ENCODE peak calls at places on chromosome 3, in five cellular contexts. D is K562, W is cardiac muscle cell, N is SK-N-SH, U is psoas muscle. X is an unnamed sample. For H3K4me1, the result is how much of the 10 kb centered on the place peaks cover.

GRCh38 chr3:196619213-196619612 is 20.3 kb upstream of the NRROS start:
- DNase-seq in D (no peak), W (peak), N (no peak), U (no peak), X (no peak)

GRCh38 chr3:153339065-153339464 is 177.0 kb downstream of the RAP2B start:
- DNase-seq in D (no peak), W (no peak), N (no peak), U (no peak), X (no peak)

GRCh38 chr3:44954962-44955361 is 21.0 kb downstream of the ZDHHC3 start:
- DNase-seq in D (peak), W (no peak), N (no peak), U (no peak), X (no peak)

GRCh38 chr3:159216295-159216694 is 414.4 kb downstream of the MFSD1 start:
- DNase-seq in D (no peak), W (no peak), N (peak), U (no peak), X (no peak)

GRCh38 chr3:26712211-26713026 is 89.8 kb downstream of the LRRC3B start:
- DNase-seq in D (peak), W (peak), N (peak), U (no peak), X (peak)

GRCh38 chr3:194395201-194395600 is 3.9 kb downstream of the GP5 start:
- DNase-seq in D (peak), W (no peak), N (no peak), U (no peak), X (no peak)

GRCh38 chr3:105385868-105386508 is 19.3 kb downstream of the ALCAM start:
- DNase-seq in D (no peak), W (no peak), N (no peak), U (no peak), X (no peak)

GRCh38 chr3:163745204-163745603 is 1333.1 kb downstream of the SI start:
- DNase-seq in D (no peak), W (no peak), N (no peak), U (no peak), X (no peak)

GRCh38 chr3:196646736-196647216 is 7.3 kb downstream of the NRROS start:
- DNase-seq in D (no peak), W (no peak), N (no peak), U (no peak), X (no peak)

GRCh38 chr3:63955830-63956545 is 43.8 kb upstream of the SCAANT1 start:
- DNase-seq in D (no peak), W (no peak), N (no peak), U (no peak), X (no peak)

GRCh38 chr3:61371123-61371522 is 119.9 kb upstream of the FHIT start:
- DNase-seq in D (peak), W (peak), N (peak), U (no peak), X (peak)

GRCh38 chr3:22288756-22289155 is 537.7 kb upstream of the ZNF385D start:
- DNase-seq in D (no peak), W (no peak), N (no peak), U (no peak), X (no peak)

GRCh38 chr3:43055806-43056770 is 49.8 kb downstream of the POMGNT2 start:
- DNase-seq in D (no peak), W (no peak), N (no peak), U (no peak), X (no peak)

GRCh38 chr3:159837725-159838124 is 150.9 kb upstream of the IL12A start:
- DNase-seq in D (no peak), W (no peak), N (no peak), U (no peak), X (no peak)

GRCh38 chr3:61669676-61670299 is 108.4 kb downstream of the PTPRG start:
- DNase-seq in D (no peak), W (no peak), N (no peak), U (peak), X (no peak)

DNA sequence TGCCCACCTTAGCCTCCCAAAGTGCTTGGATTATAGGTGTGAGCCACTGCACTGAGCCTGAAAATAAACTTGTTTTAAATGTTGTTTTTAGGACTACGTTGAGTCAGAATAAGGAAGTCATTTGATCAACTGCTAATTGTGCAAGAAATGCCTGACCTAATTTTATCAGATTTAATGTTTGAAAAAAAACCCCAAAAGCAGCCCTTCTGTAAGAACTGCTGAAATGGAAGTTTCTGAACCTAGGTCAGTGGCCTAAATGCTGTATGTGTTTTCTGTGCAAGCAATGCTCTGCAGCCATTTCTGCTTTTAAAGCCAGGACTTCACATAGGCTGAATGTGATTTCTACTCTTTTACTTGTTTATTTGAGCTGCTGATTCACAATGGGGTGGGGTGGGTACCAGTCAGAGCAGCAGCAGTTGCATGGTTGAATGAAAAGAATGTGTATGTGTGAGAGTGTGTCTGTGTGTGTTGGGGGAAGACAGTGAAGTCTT is 6.6 kb downstream of the GPX1 start:
- DNase-seq in D (no peak), W (no peak), N (no peak), U (no peak), X (no peak)
- H3K4me1 ChIP-seq in D (under half), W (under half), N (under half), U (under half), X (under half)

DNA sequence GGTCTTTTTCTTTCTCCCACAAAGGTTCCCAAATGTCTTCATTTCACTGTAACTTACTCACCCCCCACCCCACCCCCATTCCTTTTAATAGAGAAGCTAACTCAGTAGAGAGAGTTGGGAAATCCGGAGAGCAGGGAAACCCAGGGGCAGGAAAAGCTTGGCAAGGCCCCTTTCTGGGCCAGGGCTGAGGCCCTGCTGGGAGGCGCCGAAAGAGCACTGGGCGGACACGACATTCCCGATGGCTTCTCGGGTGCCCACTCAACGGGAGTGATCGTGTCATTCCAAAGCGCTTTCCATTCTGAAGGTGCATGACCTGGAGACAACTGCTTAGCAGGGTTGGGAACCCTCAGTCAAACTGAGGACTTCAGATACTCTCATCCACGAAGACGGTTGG is 1.6 kb upstream of the DALRD3 start:
- DNase-seq in D (no peak), W (no peak), N (no peak), U (peak), X (peak)
- H3K27ac ChIP-seq in D (peak), W (peak), N (peak), U (peak), X (peak)

GRCh38 chr3:32848215-32848614 is 30.4 kb downstream of the TRIM71 start:
- DNase-seq in D (peak), W (no peak), N (no peak), U (no peak), X (no peak)
- H3K4me3 ChIP-seq in D (no peak), W (no peak), N (no peak), U (no peak), X (no peak)

GRCh38 chr3:175655366-175655765 is 796.2 kb downstream of the NAALADL2 start:
- DNase-seq in D (no peak), W (no peak), N (no peak), U (no peak), X (no peak)
- H3K4me1 ChIP-seq in D (under half), W (under half), N (under half), U (under half), X (under half)

GRCh38 chr3:171837698-171838097 is 5.5 kb upstream of the TMEM212 start:
- DNase-seq in D (no peak), W (no peak), N (no peak), U (no peak), X (no peak)

GRCh38 chr3:171836836-171837235 is 6.3 kb upstream of the TMEM212 start:
- DNase-seq in D (no peak), W (no peak), N (no peak), U (no peak), X (no peak)

GRCh38 chr3:171839270-171839669 is 3.9 kb upstream of the TMEM212 start:
- DNase-seq in D (no peak), W (no peak), N (no peak), U (no peak), X (no peak)

GRCh38 chr3:171840484-171840830 is 2.7 kb upstream of the TMEM212 start:
- DNase-seq in D (no peak), W (no peak), N (no peak), U (no peak), X (no peak)

GRCh38 chr3:171838218-171838720 is 4.9 kb upstream of the TMEM212 start:
- DNase-seq in D (peak), W (peak), N (no peak), U (peak), X (peak)
- H3K27ac ChIP-seq in D (no peak), W (peak), N (peak), U (peak), X (peak)

GRCh38 chr3:186613637-186614265 is 891 bp downstream of the AHSG start:
- DNase-seq in D (no peak), W (no peak), N (no peak), U (no peak), X (no peak)

GRCh38 chr3:186612721-186613636 is at the start of gene AHSG:
- DNase-seq in D (no peak), W (no peak), N (no peak), U (no peak), X (no peak)

GRCh38 chr3:186614266-186614596 is 1.4 kb downstream of the AHSG start:
- DNase-seq in D (no peak), W (no peak), N (no peak), U (no peak), X (no peak)

GRCh38 chr3:186616299-186616617 is 3.4 kb downstream of the AHSG start:
- DNase-seq in D (no peak), W (no peak), N (no peak), U (no peak), X (no peak)

DNA sequence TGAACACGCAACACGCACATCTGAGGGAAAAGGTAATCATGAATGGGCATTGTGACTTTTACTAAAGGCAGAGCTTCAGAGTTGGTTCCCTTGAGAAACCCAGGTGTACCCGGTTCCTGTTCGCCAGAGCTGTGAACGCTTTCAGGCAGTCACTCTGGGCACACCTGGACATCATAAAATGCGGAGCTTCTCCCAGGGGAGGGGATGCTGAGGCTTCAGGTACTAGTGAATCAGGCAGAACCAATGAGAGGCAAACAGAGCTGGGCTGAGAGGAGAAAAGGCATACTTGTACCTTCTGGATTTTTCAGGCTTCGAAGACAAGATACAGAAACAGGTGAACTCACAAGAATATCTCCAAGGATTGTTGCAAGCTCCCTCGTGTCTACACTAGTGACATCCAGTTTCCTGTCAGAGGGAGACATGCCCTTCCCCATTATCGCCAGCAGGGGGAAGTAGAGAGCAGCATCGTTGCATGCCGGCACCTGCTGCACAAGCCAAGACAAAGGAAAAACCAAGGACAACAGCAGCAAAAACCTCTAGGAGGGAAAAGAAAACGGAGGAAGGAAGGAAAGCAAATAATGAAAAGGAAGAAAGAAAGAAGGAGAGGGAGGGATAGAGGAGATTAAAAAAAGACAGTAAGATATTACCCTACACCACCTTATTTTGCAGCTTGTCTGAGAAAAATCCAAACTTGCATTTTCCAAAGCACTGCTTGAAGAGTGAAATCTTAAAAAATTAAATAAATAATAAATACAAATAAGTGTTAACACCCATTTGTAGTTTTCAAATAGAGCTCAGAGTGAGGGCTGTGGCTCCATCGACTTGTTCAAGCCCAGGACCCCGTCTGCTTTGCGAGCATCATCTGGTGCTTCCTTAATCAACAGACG is 2.0 kb downstream of the AHSG start:
- DNase-seq in D (peak), W (peak), N (peak), U (peak), X (peak)
- H3K4me3 ChIP-seq in D (no peak), W (no peak), N (no peak), U (no peak), X (no peak)

GRCh38 chr3:5651351-5651750 is 463.8 kb downstream of the EDEM1 start:
- DNase-seq in D (no peak), W (no peak), N (no peak), U (no peak), X (no peak)
- H3K4me1 ChIP-seq in D (under half), W (under half), N (under half), U (under half), X (under half)